ENCODE peak calls at places on chromosomes 13 and 19, in seven cellular contexts. G, L, O, S, K, I and X are unnamed samples.

GRCh38 chr13:111216166-111216960 is 101.3 kb downstream of the ARHGEF7 start:
- DNase-seq in G (peak; percentile 27), L (no peak), O (peak; percentile 53), S (peak; percentile 73), K (peak; percentile 46), I (no peak), X (peak; percentile 58)

GRCh38 chr19:31214086-31214485 is 135.2 kb downstream of the TSHZ3 start:
- DNase-seq in G (peak; percentile 100), L (no peak), O (peak; percentile 99), S (peak; percentile 44), K (no peak), I (peak; percentile 98), X (no peak)

GRCh38 chr19:927044-927706 is 1.3 kb downstream of the ARID3A start:
- DNase-seq in G (no peak), L (no peak), O (peak; percentile 71), S (peak; percentile 67), K (no peak), I (peak; percentile 64), X (peak; percentile 55)

GRCh38 chr19:6276447-6276846 is 3.3 kb downstream of the MLLT1 start:
- DNase-seq in G (peak; percentile 55), L (no peak), O (peak; percentile 89), S (peak; percentile 57), K (no peak), I (no peak), X (no peak)

GRCh38 chr13:23876265-23876664 is 12.9 kb downstream of the MIPEP start:
- DNase-seq in G (peak; percentile 23), L (no peak), O (no peak), S (peak; percentile 23), K (no peak), I (no peak), X (no peak)

GRCh38 chr13:26062853-26063444 is 11.1 kb upstream of the SHISA2 start:
- DNase-seq in G (peak; percentile 33), L (no peak), O (peak; percentile 74), S (peak; percentile 54), K (peak; percentile 45), I (peak; percentile 24), X (no peak)

GRCh38 chr13:85313761-85314503 is 485.3 kb downstream of the SLITRK6 start:
- DNase-seq in G (peak; percentile 46), L (no peak), O (peak; percentile 75), S (peak; percentile 76), K (no peak), I (peak; percentile 57), X (no peak)

GRCh38 chr13:97254809-97255208 is 32.7 kb downstream of the MBNL2 start:
- DNase-seq in G (peak; percentile 86), L (no peak), O (peak; percentile 72), S (peak; percentile 27), K (no peak), I (no peak), X (no peak)

GRCh38 chr19:15358918-15359317 is 20.7 kb downstream of the AKAP8 start:
- DNase-seq in G (peak; percentile 41), L (no peak), O (peak; percentile 9), S (no peak), K (no peak), I (no peak), X (no peak)

GRCh38 chr13:35349673-35350278 is 126.7 kb downstream of the MAB21L1 start:
- DNase-seq in G (no peak), L (no peak), O (no peak), S (peak; percentile 16), K (no peak), I (peak; percentile 10), X (no peak)

GRCh38 chr13:39783051-39783450 is 127.6 kb downstream of the COG6 start:
- DNase-seq in G (no peak), L (no peak), O (no peak), S (no peak), K (no peak), I (no peak), X (no peak)
- H3K4ac ChIP-seq in G (no peak overlapping the region), L (no peak overlapping the region), O (no peak overlapping the region), S (no peak overlapping the region), K (no peak overlapping the region), I (no peak overlapping the region), X (no peak overlapping the region)

GRCh38 chr13:40164137-40164536 is 502.3 kb downstream of the FOXO1 start:
- DNase-seq in G (no peak), L (no peak), O (peak; percentile 73), S (no peak), K (no peak), I (peak; percentile 33), X (no peak)
- H3K4me2 ChIP-seq in G (no peak overlapping the region), L (no peak overlapping the region), O (no peak overlapping the region), S (no peak overlapping the region), K (no peak overlapping the region), I (no peak overlapping the region), X (no peak overlapping the region)

GRCh38 chr19:10018786-10019185 is 5.5 kb downstream of the RDH8 start:
- DNase-seq in G (no peak), L (no peak), O (no peak), S (no peak), K (no peak), I (no peak), X (no peak)

GRCh38 chr19:10019246-10019645 is 6.0 kb downstream of the RDH8 start:
- DNase-seq in G (no peak), L (no peak), O (no peak), S (no peak), K (no peak), I (no peak), X (no peak)

GRCh38 chr19:10021863-10022262 is 8.6 kb downstream of the RDH8 start:
- DNase-seq in G (peak; percentile 26), L (no peak), O (no peak), S (no peak), K (no peak), I (no peak), X (no peak)

GRCh38 chr19:10020851-10021250 is 7.6 kb downstream of the RDH8 start:
- DNase-seq in G (no peak), L (no peak), O (no peak), S (no peak), K (no peak), I (no peak), X (no peak)

GRCh38 chr19:10021446-10021845 is 8.2 kb downstream of the RDH8 start:
- DNase-seq in G (no peak), L (no peak), O (no peak), S (no peak), K (no peak), I (no peak), X (no peak)
- H3K27ac ChIP-seq in G (no peak overlapping the region), L (no peak overlapping the region), O (no peak overlapping the region), S (no peak overlapping the region), K (no peak overlapping the region), I (no peak overlapping the region), X (no peak overlapping the region)

DNA sequence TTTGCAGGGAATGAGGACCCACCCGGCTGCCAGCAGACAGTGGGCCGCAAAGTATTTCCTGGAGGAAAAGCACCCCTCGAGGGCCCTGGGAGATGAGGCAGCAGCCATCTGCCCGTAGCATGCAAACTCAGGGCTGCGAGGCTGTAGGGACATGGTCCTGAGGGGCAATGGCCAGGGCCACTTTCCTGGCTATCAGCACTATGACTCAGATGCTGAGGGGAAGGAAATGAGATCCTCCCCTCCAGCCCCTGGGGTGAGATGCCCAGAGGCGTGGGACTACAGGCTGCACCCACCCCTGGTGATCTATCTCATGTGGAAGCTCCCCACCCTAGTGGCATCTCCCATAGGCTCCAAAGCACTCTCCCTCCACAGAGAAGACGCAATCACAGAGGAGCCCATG is 80.1 kb downstream of the SLC7A1 start:
- DNase-seq in G (no peak), L (no peak), O (no peak), S (no peak), K (no peak), I (no peak), X (no peak)
- H3K4ac ChIP-seq in G (no peak overlapping the region), L (no peak overlapping the region), O (no peak overlapping the region), S (no peak overlapping the region), K (no peak overlapping the region), I (no peak overlapping the region), X (no peak overlapping the region)

DNA sequence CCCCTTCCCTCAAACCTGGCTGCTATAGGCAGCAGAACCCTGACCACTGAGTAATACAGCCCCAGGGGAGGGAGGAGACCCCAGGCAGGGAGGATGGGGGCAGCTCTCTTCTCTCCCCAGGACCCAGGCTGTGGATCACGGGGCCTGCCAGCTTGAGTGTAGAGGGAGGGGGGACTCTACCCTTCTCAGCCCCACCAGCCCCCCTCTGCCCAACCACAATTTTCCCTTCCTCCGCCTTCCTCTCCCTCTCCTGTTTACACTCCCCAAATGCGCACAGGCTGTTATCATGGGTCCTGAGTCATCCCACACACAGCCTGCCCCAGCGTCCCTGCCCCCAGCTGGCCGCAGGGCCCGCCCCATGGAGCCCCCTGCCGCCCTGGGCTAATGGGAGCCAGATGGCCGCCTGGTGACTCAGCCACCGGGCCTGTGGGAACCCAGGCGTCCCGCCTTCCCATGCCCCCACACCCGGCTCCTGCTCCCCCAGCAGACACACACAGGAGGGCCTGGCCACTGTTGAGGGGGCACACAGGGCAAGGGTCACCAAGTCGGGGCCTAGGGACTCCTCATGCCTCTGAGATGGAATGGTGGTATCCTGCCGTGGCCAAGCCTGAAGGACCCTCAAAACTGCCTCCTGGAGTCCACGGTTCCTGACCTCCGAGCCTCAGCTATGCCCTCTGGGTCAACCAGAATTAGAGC is 13.6 kb downstream of the CCDC97 start:
- DNase-seq in G (peak; percentile 98), L (no peak), O (peak; percentile 100), S (peak; percentile 90), K (no peak), I (peak; percentile 71), X (peak; percentile 75)
- H3K4me2 ChIP-seq in G (peak overlapping the region; percentile 36), L (no peak overlapping the region), O (peak overlapping the region; percentile 12), S (no peak overlapping the region), K (no peak overlapping the region), I (peak overlapping the region; percentile 48), X (no peak overlapping the region)